ENCODE peak calls at places on chromosomes 3 and 15, in seven cellular contexts. One of them, this sample, is unnamed.

GRCh38 chr3:129195731-129196256 is 12.1 kb upstream of the CNBP start:
- DNase-seq in stimulated activated CD4-positive, alpha-beta T cell treated with anti-CD3 and anti-CD28 coated beads, Interleukin-12 subunit alpha, Interleukin-12 subunit beta, amount 100 ng/mL, for 4 hours: no peak
- DNase-seq in H7: no peak
- DNase-seq in GM03348: peak
- DNase-seq in GM20000: no peak
- DNase-seq in NCI-H1417 treated with DMSO at 0.1 percent for 48 hours: no peak
- DNase-seq in fibroblast of mammary gland: peak
- DNase-seq in this sample: peak

GRCh38 chr15:63846022-63846544 is 12.3 kb upstream of the HERC1 start:
- DNase-seq in stimulated activated CD4-positive, alpha-beta T cell treated with anti-CD3 and anti-CD28 coated beads, Interleukin-12 subunit alpha, Interleukin-12 subunit beta, amount 100 ng/mL, for 4 hours: no peak
- DNase-seq in GM03348: no peak
- DNase-seq in GM20000: no peak
- DNase-seq in fibroblast of mammary gland: no peak
- DNase-seq in NCI-H1417 treated with DMSO at 0.1 percent for 48 hours: no peak
- DNase-seq in H7: no peak
- DNase-seq in this sample: no peak

GRCh38 chr3:192745150-192745549 is 17.8 kb upstream of the FGF12 start:
- DNase-seq in H7: no peak
- DNase-seq in GM03348: no peak
- DNase-seq in NCI-H1417 treated with DMSO at 0.1 percent for 48 hours: no peak
- DNase-seq in GM20000: no peak
- DNase-seq in stimulated activated CD4-positive, alpha-beta T cell treated with anti-CD3 and anti-CD28 coated beads, Interleukin-12 subunit alpha, Interleukin-12 subunit beta, amount 100 ng/mL, for 4 hours: no peak
- DNase-seq in fibroblast of mammary gland: no peak
- DNase-seq in this sample: peak

GRCh38 chr3:79086514-79086913 is 681.3 kb downstream of the ROBO1 start:
- DNase-seq in NCI-H1417 treated with DMSO at 0.1 percent for 48 hours: no peak
- DNase-seq in GM03348: peak
- DNase-seq in stimulated activated CD4-positive, alpha-beta T cell treated with anti-CD3 and anti-CD28 coated beads, Interleukin-12 subunit alpha, Interleukin-12 subunit beta, amount 100 ng/mL, for 4 hours: no peak
- DNase-seq in GM20000: peak
- DNase-seq in H7: peak
- DNase-seq in fibroblast of mammary gland: peak
- DNase-seq in this sample: peak

GRCh38 chr3:55327131-55327920 is 159.8 kb downstream of the WNT5A start:
- DNase-seq in H7: no peak
- DNase-seq in stimulated activated CD4-positive, alpha-beta T cell treated with anti-CD3 and anti-CD28 coated beads, Interleukin-12 subunit alpha, Interleukin-12 subunit beta, amount 100 ng/mL, for 4 hours: no peak
- DNase-seq in GM03348: peak
- DNase-seq in NCI-H1417 treated with DMSO at 0.1 percent for 48 hours: no peak
- DNase-seq in GM20000: no peak
- DNase-seq in fibroblast of mammary gland: peak
- DNase-seq in this sample: no peak

GRCh38 chr3:18087963-18088362 is 337.2 kb downstream of the SATB1 start:
- DNase-seq in NCI-H1417 treated with DMSO at 0.1 percent for 48 hours: no peak
- DNase-seq in GM03348: no peak
- DNase-seq in stimulated activated CD4-positive, alpha-beta T cell treated with anti-CD3 and anti-CD28 coated beads, Interleukin-12 subunit alpha, Interleukin-12 subunit beta, amount 100 ng/mL, for 4 hours: no peak
- DNase-seq in fibroblast of mammary gland: no peak
- DNase-seq in H7: no peak
- DNase-seq in GM20000: no peak
- DNase-seq in this sample: no peak

GRCh38 chr3:18789734-18790133 is 358.6 kb upstream of the KCNH8 start:
- DNase-seq in GM03348: no peak
- DNase-seq in H7: no peak
- DNase-seq in fibroblast of mammary gland: no peak
- DNase-seq in GM20000: no peak
- DNase-seq in NCI-H1417 treated with DMSO at 0.1 percent for 48 hours: no peak
- DNase-seq in stimulated activated CD4-positive, alpha-beta T cell treated with anti-CD3 and anti-CD28 coated beads, Interleukin-12 subunit alpha, Interleukin-12 subunit beta, amount 100 ng/mL, for 4 hours: no peak
- DNase-seq in this sample: no peak

GRCh38 chr15:31032959-31033358 is 41.5 kb upstream of the MTMR10 start:
- DNase-seq in GM03348: peak
- DNase-seq in GM20000: no peak
- DNase-seq in stimulated activated CD4-positive, alpha-beta T cell treated with anti-CD3 and anti-CD28 coated beads, Interleukin-12 subunit alpha, Interleukin-12 subunit beta, amount 100 ng/mL, for 4 hours: no peak
- DNase-seq in H7: no peak
- DNase-seq in NCI-H1417 treated with DMSO at 0.1 percent for 48 hours: no peak
- DNase-seq in fibroblast of mammary gland: peak
- DNase-seq in this sample: no peak

GRCh38 chr3:140467104-140467577 is 210.7 kb upstream of the TRIM42 start:
- DNase-seq in GM03348: no peak
- DNase-seq in fibroblast of mammary gland: peak
- DNase-seq in GM20000: no peak
- DNase-seq in H7: no peak
- DNase-seq in stimulated activated CD4-positive, alpha-beta T cell treated with anti-CD3 and anti-CD28 coated beads, Interleukin-12 subunit alpha, Interleukin-12 subunit beta, amount 100 ng/mL, for 4 hours: no peak
- DNase-seq in NCI-H1417 treated with DMSO at 0.1 percent for 48 hours: no peak
- DNase-seq in this sample: peak

GRCh38 chr3:124429129-124429815 is 301.0 kb upstream of the UMPS start:
- DNase-seq in NCI-H1417 treated with DMSO at 0.1 percent for 48 hours: no peak
- DNase-seq in stimulated activated CD4-positive, alpha-beta T cell treated with anti-CD3 and anti-CD28 coated beads, Interleukin-12 subunit alpha, Interleukin-12 subunit beta, amount 100 ng/mL, for 4 hours: no peak
- DNase-seq in GM03348: peak
- DNase-seq in fibroblast of mammary gland: peak
- DNase-seq in H7: no peak
- DNase-seq in GM20000: no peak
- DNase-seq in this sample: peak

GRCh38 chr3:10319251-10319650 is 1.7 kb downstream of the SEC13 start:
- DNase-seq in GM20000: no peak
- DNase-seq in stimulated activated CD4-positive, alpha-beta T cell treated with anti-CD3 and anti-CD28 coated beads, Interleukin-12 subunit alpha, Interleukin-12 subunit beta, amount 100 ng/mL, for 4 hours: no peak
- DNase-seq in GM03348: no peak
- DNase-seq in H7: no peak
- DNase-seq in NCI-H1417 treated with DMSO at 0.1 percent for 48 hours: no peak
- DNase-seq in fibroblast of mammary gland: no peak
- DNase-seq in this sample: no peak

GRCh38 chr3:22113453-22113852 is 362.4 kb upstream of the ZNF385D start:
- DNase-seq in NCI-H1417 treated with DMSO at 0.1 percent for 48 hours: no peak
- DNase-seq in fibroblast of mammary gland: peak
- DNase-seq in stimulated activated CD4-positive, alpha-beta T cell treated with anti-CD3 and anti-CD28 coated beads, Interleukin-12 subunit alpha, Interleukin-12 subunit beta, amount 100 ng/mL, for 4 hours: no peak
- DNase-seq in GM20000: no peak
- DNase-seq in H7: no peak
- DNase-seq in GM03348: no peak
- DNase-seq in this sample: no peak

GRCh38 chr15:88658972-88659931 is 20.4 kb downstream of the ISG20 start:
- DNase-seq in GM03348: peak
- DNase-seq in GM20000: no peak
- DNase-seq in fibroblast of mammary gland: peak
- DNase-seq in NCI-H1417 treated with DMSO at 0.1 percent for 48 hours: no peak
- DNase-seq in stimulated activated CD4-positive, alpha-beta T cell treated with anti-CD3 and anti-CD28 coated beads, Interleukin-12 subunit alpha, Interleukin-12 subunit beta, amount 100 ng/mL, for 4 hours: no peak
- DNase-seq in H7: no peak
- DNase-seq in this sample: no peak

GRCh38 chr3:13192471-13193213 is 119.4 kb upstream of the IQSEC1 start:
- DNase-seq in stimulated activated CD4-positive, alpha-beta T cell treated with anti-CD3 and anti-CD28 coated beads, Interleukin-12 subunit alpha, Interleukin-12 subunit beta, amount 100 ng/mL, for 4 hours: no peak
- DNase-seq in GM03348: peak
- DNase-seq in NCI-H1417 treated with DMSO at 0.1 percent for 48 hours: no peak
- DNase-seq in H7: peak
- DNase-seq in fibroblast of mammary gland: no peak
- DNase-seq in GM20000: no peak
- DNase-seq in this sample: peak

GRCh38 chr3:160879859-160880258 is 123.8 kb downstream of the PPM1L start:
- DNase-seq in H7: no peak
- DNase-seq in NCI-H1417 treated with DMSO at 0.1 percent for 48 hours: no peak
- DNase-seq in GM03348: no peak
- DNase-seq in stimulated activated CD4-positive, alpha-beta T cell treated with anti-CD3 and anti-CD28 coated beads, Interleukin-12 subunit alpha, Interleukin-12 subunit beta, amount 100 ng/mL, for 4 hours: no peak
- DNase-seq in fibroblast of mammary gland: no peak
- DNase-seq in GM20000: no peak
- DNase-seq in this sample: no peak

GRCh38 chr3:113546414-113546893 is 14.1 kb downstream of the SIDT1 start:
- DNase-seq in GM20000: peak
- DNase-seq in fibroblast of mammary gland: no peak
- DNase-seq in H7: no peak
- DNase-seq in GM03348: no peak
- DNase-seq in NCI-H1417 treated with DMSO at 0.1 percent for 48 hours: no peak
- DNase-seq in stimulated activated CD4-positive, alpha-beta T cell treated with anti-CD3 and anti-CD28 coated beads, Interleukin-12 subunit alpha, Interleukin-12 subunit beta, amount 100 ng/mL, for 4 hours: no peak
- DNase-seq in this sample: no peak

GRCh38 chr3:114706591-114707224 is 412.9 kb downstream of the TIGIT start:
- DNase-seq in H7: no peak
- DNase-seq in NCI-H1417 treated with DMSO at 0.1 percent for 48 hours: no peak
- DNase-seq in stimulated activated CD4-positive, alpha-beta T cell treated with anti-CD3 and anti-CD28 coated beads, Interleukin-12 subunit alpha, Interleukin-12 subunit beta, amount 100 ng/mL, for 4 hours: no peak
- DNase-seq in fibroblast of mammary gland: peak
- DNase-seq in GM03348: peak
- DNase-seq in GM20000: peak
- DNase-seq in this sample: peak

GRCh38 chr15:56358604-56359003 is 6.6 kb upstream of the TEX9 start:
- DNase-seq in fibroblast of mammary gland: no peak
- DNase-seq in GM20000: no peak
- DNase-seq in H7: no peak
- DNase-seq in stimulated activated CD4-positive, alpha-beta T cell treated with anti-CD3 and anti-CD28 coated beads, Interleukin-12 subunit alpha, Interleukin-12 subunit beta, amount 100 ng/mL, for 4 hours: no peak
- DNase-seq in NCI-H1417 treated with DMSO at 0.1 percent for 48 hours: no peak
- DNase-seq in GM03348: no peak
- DNase-seq in this sample: no peak

GRCh38 chr3:152299243-152299976 is 30.7 kb downstream of the MBNL1 start:
- DNase-seq in fibroblast of mammary gland: no peak
- DNase-seq in NCI-H1417 treated with DMSO at 0.1 percent for 48 hours: no peak
- DNase-seq in stimulated activated CD4-positive, alpha-beta T cell treated with anti-CD3 and anti-CD28 coated beads, Interleukin-12 subunit alpha, Interleukin-12 subunit beta, amount 100 ng/mL, for 4 hours: no peak
- DNase-seq in H7: no peak
- DNase-seq in GM20000: no peak
- DNase-seq in GM03348: no peak
- DNase-seq in this sample: no peak

GRCh38 chr3:191330309-191330712 is at the start of gene UTS2B:
- DNase-seq in stimulated activated CD4-positive, alpha-beta T cell treated with anti-CD3 and anti-CD28 coated beads, Interleukin-12 subunit alpha, Interleukin-12 subunit beta, amount 100 ng/mL, for 4 hours: no peak
- DNase-seq in fibroblast of mammary gland: peak
- DNase-seq in GM03348: peak
- DNase-seq in NCI-H1417 treated with DMSO at 0.1 percent for 48 hours: no peak
- DNase-seq in H7: no peak
- DNase-seq in GM20000: no peak
- DNase-seq in this sample: peak

GRCh38 chr3:187167795-187168194 is 28.5 kb upstream of the RPL39L start:
- DNase-seq in fibroblast of mammary gland: no peak
- DNase-seq in GM03348: no peak
- DNase-seq in H7: no peak
- DNase-seq in GM20000: no peak
- DNase-seq in stimulated activated CD4-positive, alpha-beta T cell treated with anti-CD3 and anti-CD28 coated beads, Interleukin-12 subunit alpha, Interleukin-12 subunit beta, amount 100 ng/mL, for 4 hours: no peak
- DNase-seq in NCI-H1417 treated with DMSO at 0.1 percent for 48 hours: no peak
- DNase-seq in this sample: no peak

GRCh38 chr15:49675051-49675450 is 54.2 kb downstream of the DTWD1 start:
- DNase-seq in NCI-H1417 treated with DMSO at 0.1 percent for 48 hours: no peak
- DNase-seq in H7: no peak
- DNase-seq in GM03348: peak
- DNase-seq in stimulated activated CD4-positive, alpha-beta T cell treated with anti-CD3 and anti-CD28 coated beads, Interleukin-12 subunit alpha, Interleukin-12 subunit beta, amount 100 ng/mL, for 4 hours: no peak
- DNase-seq in fibroblast of mammary gland: peak
- DNase-seq in GM20000: no peak
- DNase-seq in this sample: no peak

GRCh38 chr3:194658477-194659242 is 13.3 kb downstream of the LSG1 start:
- DNase-seq in fibroblast of mammary gland: no peak
- DNase-seq in stimulated activated CD4-positive, alpha-beta T cell treated with anti-CD3 and anti-CD28 coated beads, Interleukin-12 subunit alpha, Interleukin-12 subunit beta, amount 100 ng/mL, for 4 hours: no peak
- DNase-seq in NCI-H1417 treated with DMSO at 0.1 percent for 48 hours: no peak
- DNase-seq in H7: no peak
- DNase-seq in GM03348: no peak
- DNase-seq in GM20000: no peak
- DNase-seq in this sample: no peak

GRCh38 chr3:29092348-29092747 is 188.5 kb upstream of the RBMS3 start:
- DNase-seq in H7: no peak
- DNase-seq in stimulated activated CD4-positive, alpha-beta T cell treated with anti-CD3 and anti-CD28 coated beads, Interleukin-12 subunit alpha, Interleukin-12 subunit beta, amount 100 ng/mL, for 4 hours: no peak
- DNase-seq in GM03348: no peak
- DNase-seq in NCI-H1417 treated with DMSO at 0.1 percent for 48 hours: no peak
- DNase-seq in fibroblast of mammary gland: no peak
- DNase-seq in GM20000: no peak
- DNase-seq in this sample: no peak

GRCh38 chr3:165256554-165256953 is 60.4 kb upstream of the SLITRK3 start:
- DNase-seq in stimulated activated CD4-positive, alpha-beta T cell treated with anti-CD3 and anti-CD28 coated beads, Interleukin-12 subunit alpha, Interleukin-12 subunit beta, amount 100 ng/mL, for 4 hours: no peak
- DNase-seq in H7: no peak
- DNase-seq in NCI-H1417 treated with DMSO at 0.1 percent for 48 hours: no peak
- DNase-seq in GM03348: peak
- DNase-seq in GM20000: no peak
- DNase-seq in fibroblast of mammary gland: no peak
- DNase-seq in this sample: no peak

GRCh38 chr3:80190051-80190450 is 422.3 kb upstream of the ROBO1 start:
- DNase-seq in H7: no peak
- DNase-seq in NCI-H1417 treated with DMSO at 0.1 percent for 48 hours: no peak
- DNase-seq in fibroblast of mammary gland: peak
- DNase-seq in stimulated activated CD4-positive, alpha-beta T cell treated with anti-CD3 and anti-CD28 coated beads, Interleukin-12 subunit alpha, Interleukin-12 subunit beta, amount 100 ng/mL, for 4 hours: no peak
- DNase-seq in GM03348: peak
- DNase-seq in GM20000: no peak
- DNase-seq in this sample: no peak

GRCh38 chr3:194364652-194365434 is 4.7 kb downstream of the LRRC15 start:
- DNase-seq in stimulated activated CD4-positive, alpha-beta T cell treated with anti-CD3 and anti-CD28 coated beads, Interleukin-12 subunit alpha, Interleukin-12 subunit beta, amount 100 ng/mL, for 4 hours: no peak
- DNase-seq in fibroblast of mammary gland: peak
- DNase-seq in NCI-H1417 treated with DMSO at 0.1 percent for 48 hours: peak
- DNase-seq in GM03348: peak
- DNase-seq in H7: peak
- DNase-seq in GM20000: no peak
- DNase-seq in this sample: peak

GRCh38 chr15:96416934-96417759 is 86.6 kb downstream of the NR2F2 start:
- DNase-seq in stimulated activated CD4-positive, alpha-beta T cell treated with anti-CD3 and anti-CD28 coated beads, Interleukin-12 subunit alpha, Interleukin-12 subunit beta, amount 100 ng/mL, for 4 hours: no peak
- DNase-seq in GM20000: no peak
- DNase-seq in fibroblast of mammary gland: peak
- DNase-seq in GM03348: peak
- DNase-seq in NCI-H1417 treated with DMSO at 0.1 percent for 48 hours: no peak
- DNase-seq in H7: peak
- DNase-seq in this sample: peak

GRCh38 chr3:185409957-185410356 is 47.0 kb downstream of the MAP3K13 start:
- DNase-seq in GM03348: no peak
- DNase-seq in fibroblast of mammary gland: no peak
- DNase-seq in stimulated activated CD4-positive, alpha-beta T cell treated with anti-CD3 and anti-CD28 coated beads, Interleukin-12 subunit alpha, Interleukin-12 subunit beta, amount 100 ng/mL, for 4 hours: no peak
- DNase-seq in NCI-H1417 treated with DMSO at 0.1 percent for 48 hours: no peak
- DNase-seq in H7: no peak
- DNase-seq in GM20000: no peak
- DNase-seq in this sample: peak

GRCh38 chr15:69576035-69576526 is 123.5 kb downstream of the RPLP1 start:
- DNase-seq in stimulated activated CD4-positive, alpha-beta T cell treated with anti-CD3 and anti-CD28 coated beads, Interleukin-12 subunit alpha, Interleukin-12 subunit beta, amount 100 ng/mL, for 4 hours: peak
- DNase-seq in GM20000: peak
- DNase-seq in NCI-H1417 treated with DMSO at 0.1 percent for 48 hours: no peak
- DNase-seq in H7: peak
- DNase-seq in fibroblast of mammary gland: no peak
- DNase-seq in GM03348: peak
- DNase-seq in this sample: peak

GRCh38 chr3:164683516-164683915 is 394.8 kb downstream of the SI start:
- DNase-seq in H7: no peak
- DNase-seq in GM03348: no peak
- DNase-seq in GM20000: no peak
- DNase-seq in stimulated activated CD4-positive, alpha-beta T cell treated with anti-CD3 and anti-CD28 coated beads, Interleukin-12 subunit alpha, Interleukin-12 subunit beta, amount 100 ng/mL, for 4 hours: no peak
- DNase-seq in NCI-H1417 treated with DMSO at 0.1 percent for 48 hours: no peak
- DNase-seq in fibroblast of mammary gland: no peak
- DNase-seq in this sample: no peak

GRCh38 chr3:134685881-134686802 is 35.3 kb upstream of the KY start:
- DNase-seq in stimulated activated CD4-positive, alpha-beta T cell treated with anti-CD3 and anti-CD28 coated beads, Interleukin-12 subunit alpha, Interleukin-12 subunit beta, amount 100 ng/mL, for 4 hours: no peak
- DNase-seq in fibroblast of mammary gland: peak
- DNase-seq in H7: no peak
- DNase-seq in GM20000: no peak
- DNase-seq in GM03348: peak
- DNase-seq in NCI-H1417 treated with DMSO at 0.1 percent for 48 hours: no peak
- DNase-seq in this sample: no peak